ENCODE peak calls at places on chromosomes 3 and 15, in six cellular contexts. R is lower lobe of right lung; O is caudate nucleus; H is cardiac muscle cell; Q is CD4-positive, alpha-beta memory T cell; M is adrenal gland. V is an unnamed sample.

GRCh38 chr15:82849556-82850241 is 40.3 kb downstream of the WHAMM start:
- DNase-seq in R (peak), M (peak), O (no peak), Q (peak), H (peak), V (peak)

GRCh38 chr3:190258634-190259033 is 63.6 kb downstream of the CLDN1 start:
- DNase-seq in M (peak), Q (no peak), R (no peak), O (no peak), H (peak), V (no peak)

GRCh38 chr15:88179562-88179961 is 77.0 kb downstream of the NTRK3 start:
- DNase-seq in O (no peak), Q (no peak), M (no peak), H (no peak), R (no peak), V (no peak)

GRCh38 chr3:124202754-124203153 is 210.8 kb upstream of the ROPN1 start:
- DNase-seq in R (peak), M (peak), Q (no peak), O (no peak), H (peak), V (no peak)

GRCh38 chr3:162489853-162490252 is 993.2 kb downstream of the OTOL1 start:
- DNase-seq in O (no peak), R (no peak), Q (no peak), M (no peak), H (peak), V (no peak)

GRCh38 chr3:38583688-38584087 is 65.8 kb downstream of the SCN5A start:
- DNase-seq in M (peak), H (no peak), O (no peak), R (peak), Q (no peak), V (no peak)

GRCh38 chr3:111610189-111610588 is 15.0 kb upstream of the ZBED2 start:
- DNase-seq in M (no peak), R (no peak), H (no peak), Q (peak), O (no peak), V (peak)

GRCh38 chr3:195182470-195182795 is 88.5 kb downstream of the XXYLT1 start:
- DNase-seq in H (no peak), M (no peak), O (no peak), Q (no peak), R (no peak), V (peak)

GRCh38 chr15:95417761-95418160 is 912.7 kb upstream of the NR2F2 start:
- DNase-seq in O (no peak), R (no peak), Q (no peak), H (no peak), M (no peak), V (no peak)

GRCh38 chr15:63913786-63914185 is 80.0 kb upstream of the HERC1 start:
- DNase-seq in R (no peak), O (no peak), H (no peak), Q (no peak), M (no peak), V (no peak)
- H3K27ac ChIP-seq in R (no peak), O (no peak), H (no peak), Q (no peak), M (no peak), V (no peak)

DNA sequence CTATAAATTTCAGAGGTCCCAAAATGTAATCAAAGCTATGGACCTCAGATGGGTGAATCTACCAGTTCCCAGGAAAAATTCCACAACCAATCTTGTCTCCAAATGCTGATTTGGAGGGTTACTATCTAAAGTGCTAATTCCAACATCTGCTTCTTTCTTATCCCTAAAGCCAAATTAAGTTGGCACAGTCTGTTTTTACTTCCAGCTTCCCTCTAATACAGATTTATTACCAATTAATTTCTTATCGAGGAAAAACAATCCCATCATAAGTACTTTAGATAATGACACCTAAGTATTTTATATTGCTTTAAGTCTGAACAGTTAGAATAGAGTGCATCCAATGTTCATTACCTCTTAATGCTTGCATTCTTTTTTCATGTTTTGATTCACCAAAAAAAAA is 12.9 kb upstream of the TAFA4 start:
- DNase-seq in O (no peak), R (no peak), H (no peak), Q (no peak), M (no peak), V (no peak)
- H3K27ac ChIP-seq in O (no peak), R (no peak), H (no peak), Q (no peak), M (no peak), V (no peak)

GRCh38 chr3:192408721-192409151 is 318.6 kb downstream of the FGF12 start:
- DNase-seq in O (no peak), R (no peak), M (peak), Q (no peak), H (peak), V (no peak)
- H3K27ac ChIP-seq in O (no peak), R (peak), M (peak), Q (no peak), H (no peak), V (no peak)

GRCh38 chr15:55357774-55358173 is 38.8 kb downstream of the PIGB start:
- DNase-seq in O (no peak), Q (no peak), M (no peak), H (no peak), R (no peak), V (peak)

GRCh38 chr15:55362641-55363040 is 43.6 kb downstream of the PIGB start:
- DNase-seq in O (no peak), M (no peak), Q (no peak), H (no peak), R (no peak), V (no peak)

GRCh38 chr15:55358471-55358870 is 39.4 kb downstream of the PIGB start:
- DNase-seq in M (no peak), R (no peak), O (no peak), H (no peak), Q (no peak), V (no peak)

GRCh38 chr15:55360256-55360655 is 41.2 kb downstream of the PIGB start:
- DNase-seq in Q (no peak), M (no peak), R (no peak), H (no peak), O (no peak), V (no peak)

DNA sequence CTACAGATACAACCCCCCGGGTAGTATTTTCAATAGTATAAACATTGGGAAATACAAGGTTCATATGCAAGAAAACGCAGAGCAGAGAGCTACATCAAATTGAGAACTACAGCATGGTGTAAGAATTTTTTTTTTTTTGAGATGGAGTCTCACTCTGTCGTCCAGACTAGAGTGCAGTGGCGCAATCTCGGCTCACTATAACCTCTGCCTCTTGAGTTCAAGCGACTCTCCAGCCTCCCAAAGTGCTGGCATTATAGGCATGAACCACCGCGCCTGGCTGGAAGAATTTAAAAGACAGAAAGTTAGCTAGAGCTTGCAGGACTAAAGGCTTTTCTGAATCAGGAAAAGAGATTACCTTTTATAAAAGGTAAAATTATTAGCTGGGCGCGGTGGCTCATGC is 42.0 kb downstream of the PIGB start:
- DNase-seq in O (no peak), M (no peak), Q (no peak), R (peak), H (no peak), V (no peak)
- H3K27ac ChIP-seq in O (no peak), M (no peak), Q (no peak), R (no peak), H (no peak), V (no peak)

GRCh38 chr3:53150247-53151085 is 10.5 kb upstream of the PRKCD start:
- DNase-seq in H (no peak), R (peak), Q (no peak), M (peak), O (no peak), V (no peak)
- H3K27ac ChIP-seq in H (no peak), R (peak), Q (no peak), M (peak), O (no peak), V (peak)

GRCh38 chr3:188692700-188693099 is 479.1 kb upstream of the TPRG1 start:
- DNase-seq in Q (no peak), M (no peak), R (no peak), H (no peak), O (no peak), V (no peak)

GRCh38 chr3:188687389-188687788 is 484.4 kb upstream of the TPRG1 start:
- DNase-seq in R (no peak), M (no peak), O (no peak), Q (no peak), H (peak), V (no peak)

GRCh38 chr3:188690932-188691331 is 480.8 kb upstream of the TPRG1 start:
- DNase-seq in M (no peak), Q (no peak), R (no peak), O (no peak), H (no peak), V (no peak)

GRCh38 chr3:188689101-188689574 is 482.6 kb upstream of the TPRG1 start:
- DNase-seq in M (no peak), O (no peak), R (no peak), H (no peak), Q (no peak), V (no peak)

GRCh38 chr3:188690076-188690475 is 481.7 kb upstream of the TPRG1 start:
- DNase-seq in Q (no peak), M (no peak), R (no peak), O (no peak), H (no peak), V (no peak)
- H3K27ac ChIP-seq in Q (no peak), M (no peak), R (no peak), O (no peak), H (no peak), V (no peak)

GRCh38 chr3:23085256-23085655 is 117.9 kb upstream of the UBE2E2 start:
- DNase-seq in H (no peak), O (no peak), M (no peak), R (no peak), Q (no peak), V (no peak)
- H3K27ac ChIP-seq in H (no peak), O (no peak), M (no peak), R (no peak), Q (no peak), V (no peak)

GRCh38 chr3:116842254-116842957 is 132.8 kb downstream of the TUSC7 start:
- DNase-seq in Q (no peak), H (no peak), M (no peak), R (no peak), O (no peak), V (no peak)
- H3K27ac ChIP-seq in Q (no peak), H (no peak), M (no peak), R (no peak), O (no peak), V (no peak)